ENCODE peak calls at places on chromosome 12, in four cellular contexts. One of them, this sample, is unnamed.

GRCh38 chr12:121724930-121725329 is 12.4 kb downstream of the TMEM120B start:
- DNase-seq in colonic mucosa: no peak
- DNase-seq in Caki2: peak; percentile 29
- DNase-seq in GM20000: no peak
- DNase-seq in this sample: no peak

GRCh38 chr12:47754126-47754525 is 4.6 kb downstream of the RAPGEF3 start:
- DNase-seq in GM20000: no peak
- DNase-seq in colonic mucosa: no peak
- DNase-seq in Caki2: peak; percentile 44
- DNase-seq in this sample: no peak

GRCh38 chr12:52233462-52234141 is 559 bp downstream of the KRT7 start:
- DNase-seq in Caki2: no peak
- DNase-seq in GM20000: peak; percentile 20
- DNase-seq in colonic mucosa: no peak
- DNase-seq in this sample: no peak

GRCh38 chr12:29640589-29641345 is 143.0 kb downstream of the TMTC1 start:
- DNase-seq in Caki2: peak; percentile 83
- DNase-seq in colonic mucosa: no peak
- DNase-seq in GM20000: no peak
- DNase-seq in this sample: no peak

GRCh38 chr12:110821917-110822316 is 24.9 kb upstream of the CCDC63 start:
- DNase-seq in GM20000: no peak
- DNase-seq in colonic mucosa: no peak
- DNase-seq in Caki2: no peak
- DNase-seq in this sample: no peak

GRCh38 chr12:90061834-90062233 is 353.2 kb upstream of the ATP2B1 start:
- DNase-seq in Caki2: no peak
- DNase-seq in colonic mucosa: no peak
- DNase-seq in GM20000: no peak
- DNase-seq in this sample: no peak

GRCh38 chr12:108876550-108876949 is 3.3 kb upstream of the DAO start:
- DNase-seq in Caki2: no peak
- DNase-seq in GM20000: no peak
- DNase-seq in colonic mucosa: no peak
- DNase-seq in this sample: no peak

GRCh38 chr12:110199360-110200123 is 75.4 kb downstream of the IFT81 start:
- DNase-seq in Caki2: no peak
- DNase-seq in colonic mucosa: no peak
- DNase-seq in GM20000: peak; percentile 13
- DNase-seq in this sample: no peak

GRCh38 chr12:78790148-78790547 is 74.4 kb upstream of the SYT1 start:
- DNase-seq in Caki2: no peak
- DNase-seq in GM20000: no peak
- DNase-seq in colonic mucosa: no peak
- DNase-seq in this sample: no peak

GRCh38 chr12:38956337-38956736 is 50.9 kb upstream of the CPNE8 start:
- DNase-seq in GM20000: no peak
- DNase-seq in Caki2: peak; percentile 56
- DNase-seq in colonic mucosa: no peak
- DNase-seq in this sample: no peak

GRCh38 chr12:98757455-98757854 is 112.4 kb downstream of the APAF1 start:
- DNase-seq in GM20000: no peak
- DNase-seq in colonic mucosa: no peak
- DNase-seq in Caki2: no peak
- DNase-seq in this sample: no peak

GRCh38 chr12:29026419-29026818 is 122.7 kb upstream of the FAR2 start:
- DNase-seq in Caki2: no peak
- DNase-seq in GM20000: no peak
- DNase-seq in colonic mucosa: no peak
- DNase-seq in this sample: no peak

GRCh38 chr12:22625671-22626251 is 790 bp downstream of the ETNK1 start:
- DNase-seq in Caki2: peak; percentile 62
- DNase-seq in colonic mucosa: peak; percentile 57
- DNase-seq in GM20000: peak; percentile 43
- DNase-seq in this sample: peak; percentile 11

GRCh38 chr12:102474438-102475064 is 5.8 kb downstream of the IGF1 start:
- DNase-seq in Caki2: no peak
- DNase-seq in GM20000: no peak
- DNase-seq in colonic mucosa: no peak
- DNase-seq in this sample: no peak

GRCh38 chr12:105256921-105257320 is 20.9 kb upstream of the APPL2 start:
- DNase-seq in Caki2: no peak
- DNase-seq in colonic mucosa: no peak
- DNase-seq in GM20000: no peak
- DNase-seq in this sample: no peak

GRCh38 chr12:116783503-116784237 is 45.6 kb downstream of the RNFT2 start:
- DNase-seq in colonic mucosa: no peak
- DNase-seq in Caki2: no peak
- DNase-seq in GM20000: no peak
- DNase-seq in this sample: no peak